ENCODE peak calls at places on chromosome 11, in six cellular contexts. M, W, L, U, F and B are unnamed samples.

GRCh38 chr11:20464566-20464965 is 77.0 kb downstream of the PRMT3 start:
- DNase-seq in U (no peak), M (no peak), L (no peak), F (no peak), W (no peak), B (no peak)

GRCh38 chr11:61534025-61534900 is 25.7 kb downstream of the LRRC10B start:
- DNase-seq in U (no peak), W (no peak), M (no peak), F (no peak), L (no peak), B (no peak)

GRCh38 chr11:131808466-131808865 is 438.1 kb downstream of the NTM start:
- DNase-seq in M (no peak), U (no peak), W (no peak), F (no peak), L (no peak), B (no peak)

GRCh38 chr11:118342503-118343161 is at the start of gene CD3D:
- DNase-seq in W (no peak), M (no peak), L (no peak), F (no peak), U (no peak), B (no peak)

GRCh38 chr11:69949327-69949726 is 128.8 kb upstream of the ANO1 start:
- DNase-seq in W (no peak), M (peak), U (peak), L (no peak), F (peak), B (no peak)

GRCh38 chr11:83349371-83349770 is 63.2 kb upstream of the CCDC90B start:
- DNase-seq in M (no peak), U (no peak), F (no peak), W (no peak), L (no peak), B (no peak)

GRCh38 chr11:16862733-16863132 is 124.3 kb downstream of the C11orf58 start:
- DNase-seq in F (no peak), U (no peak), M (no peak), L (no peak), W (no peak), B (no peak)

GRCh38 chr11:61957028-61957770 is 7.0 kb downstream of the BEST1 start:
- DNase-seq in U (no peak), L (no peak), M (peak), F (no peak), W (no peak), B (no peak)

GRCh38 chr11:4416306-4416705 is 22.8 kb upstream of the TRIM21 start:
- DNase-seq in W (no peak), F (no peak), M (no peak), L (no peak), U (no peak), B (no peak)

GRCh38 chr11:35918716-35919115 is 25.1 kb upstream of the LDLRAD3 start:
- DNase-seq in L (no peak), F (no peak), W (no peak), M (no peak), U (no peak), B (no peak)

GRCh38 chr11:34603129-34604001 is 17.5 kb upstream of the EHF start:
- DNase-seq in U (peak), F (peak), L (no peak), M (no peak), W (no peak), B (no peak)

GRCh38 chr11:17410606-17411379 is 22.3 kb upstream of the KCNJ11 start:
- DNase-seq in L (no peak), U (no peak), F (no peak), W (no peak), M (no peak), B (no peak)

GRCh38 chr11:38791346-38791961 is 2193.4 kb upstream of the RAG2 start:
- DNase-seq in U (peak), M (no peak), L (no peak), F (peak), W (peak), B (peak)

GRCh38 chr11:92867913-92868619 is 101.4 kb upstream of the MTNR1B start:
- DNase-seq in U (no peak), L (no peak), W (peak), F (no peak), M (no peak), B (no peak)

GRCh38 chr11:108752297-108752751 is 87.5 kb downstream of the DDX10 start:
- DNase-seq in U (no peak), L (no peak), F (no peak), W (no peak), M (no peak), B (no peak)

GRCh38 chr11:61473370-61474025 is 35.1 kb upstream of the LRRC10B start:
- DNase-seq in U (no peak), L (no peak), M (no peak), W (no peak), F (peak), B (no peak)

GRCh38 chr11:134654161-134654915 is 242.3 kb upstream of the B3GAT1 start:
- DNase-seq in M (no peak), F (no peak), L (no peak), U (no peak), W (no peak), B (no peak)

GRCh38 chr11:398826-399225 is 4.8 kb downstream of the PKP3 start:
- DNase-seq in F (peak), M (no peak), W (no peak), U (no peak), L (no peak), B (no peak)

GRCh38 chr11:35662061-35662648 is 420 bp upstream of the TRIM44 start:
- DNase-seq in M (no peak), W (no peak), L (no peak), F (no peak), U (no peak), B (no peak)

GRCh38 chr11:129163714-129164164 is 28.4 kb downstream of the ARHGAP32 start:
- DNase-seq in L (no peak), M (no peak), W (no peak), F (no peak), U (no peak), B (no peak)

GRCh38 chr11:21656065-21656464 is 536.8 kb upstream of the ANO5 start:
- DNase-seq in F (no peak), L (no peak), U (no peak), W (no peak), M (no peak), B (no peak)

GRCh38 chr11:130583866-130584265 is 135.4 kb downstream of the ADAMTS15 start:
- DNase-seq in W (no peak), F (no peak), U (no peak), L (no peak), M (no peak), B (no peak)

GRCh38 chr11:71396548-71397123 is 51.6 kb downstream of the DHCR7 start:
- DNase-seq in L (no peak), U (no peak), M (no peak), F (no peak), W (no peak), B (no peak)

GRCh38 chr11:120132645-120133185 is 5.2 kb downstream of the TRIM29 start:
- DNase-seq in U (no peak), F (no peak), W (no peak), M (no peak), L (no peak), B (no peak)

GRCh38 chr11:14538271-14538925 is 18.2 kb upstream of the PSMA1 start:
- DNase-seq in M (no peak), F (no peak), U (no peak), W (no peak), L (no peak), B (no peak)

GRCh38 chr11:104999716-105000115 is 23.3 kb downstream of the CASP5 start:
- DNase-seq in L (no peak), F (no peak), W (no peak), M (no peak), U (peak), B (no peak)

GRCh38 chr11:65540290-65541092 is 15.6 kb downstream of the SCYL1 start:
- DNase-seq in F (peak), L (peak), U (peak), M (peak), W (peak), B (peak)

GRCh38 chr11:76083563-76084451 is 122.5 kb downstream of the WNT11 start:
- DNase-seq in U (peak), L (no peak), W (no peak), F (no peak), M (no peak), B (no peak)

GRCh38 chr11:35649984-35650383 is 12.6 kb upstream of the TRIM44 start:
- DNase-seq in L (no peak), W (no peak), F (peak), U (no peak), M (no peak), B (no peak)

GRCh38 chr11:112381578-112381977 is 120.9 kb upstream of the PLET1 start:
- DNase-seq in U (no peak), M (no peak), W (no peak), L (no peak), F (no peak), B (no peak)

GRCh38 chr11:116696381-116696941 is 76.3 kb downstream of the BUD13 start:
- DNase-seq in F (peak), W (no peak), M (no peak), L (no peak), U (no peak), B (no peak)

GRCh38 chr11:117095301-117096139 is 2.7 kb downstream of the SIK3 start:
- DNase-seq in F (peak), U (peak), M (no peak), W (no peak), L (no peak), B (no peak)

GRCh38 chr11:76823481-76824028 is 37.2 kb upstream of the ACER3 start:
- DNase-seq in W (peak), L (no peak), F (peak), M (peak), U (peak), B (no peak)

GRCh38 chr11:120133216-120134105 is 4.5 kb downstream of the TRIM29 start:
- DNase-seq in F (no peak), M (peak), U (no peak), L (no peak), W (no peak), B (no peak)